ENCODE peak calls at places on chromosomes 5 and 9, in four cellular contexts. One of them, this sample, is unnamed. For H3K27me3, the result is how much of the 10 kb centered on the place peaks cover.

GRCh38 chr5:154771383-154771901 is 16.3 kb downstream of the LARP1 start:
- DNase-seq in ovary: peak
- DNase-seq in HCT116: no peak
- DNase-seq in psoas muscle: no peak
- DNase-seq in this sample: no peak

GRCh38 chr9:131394464-131395026 is 659 bp downstream of the PRRC2B start:
- DNase-seq in ovary: peak
- DNase-seq in HCT116: no peak
- DNase-seq in psoas muscle: peak
- DNase-seq in this sample: peak

GRCh38 chr5:107670927-107671741 is at the start of gene EFNA5:
- DNase-seq in ovary: peak
- DNase-seq in HCT116: peak
- DNase-seq in psoas muscle: peak
- DNase-seq in this sample: peak

GRCh38 chr5:132662925-132663770 is 5.2 kb downstream of the IL13 start:
- DNase-seq in ovary: no peak
- DNase-seq in HCT116: no peak
- DNase-seq in psoas muscle: no peak
- DNase-seq in this sample: no peak

GRCh38 chr5:68252678-68253520 is 37.3 kb downstream of the PIK3R1 start:
- DNase-seq in ovary: peak
- DNase-seq in HCT116: peak
- DNase-seq in psoas muscle: peak
- DNase-seq in this sample: no peak

GRCh38 chr5:388266-389196 is 54.4 kb upstream of the EXOC3 start:
- DNase-seq in ovary: no peak
- DNase-seq in HCT116: no peak
- DNase-seq in psoas muscle: no peak
- DNase-seq in this sample: no peak

GRCh38 chr9:23220171-23220570 is 605.9 kb downstream of the ELAVL2 start:
- DNase-seq in ovary: no peak
- DNase-seq in HCT116: no peak
- DNase-seq in psoas muscle: no peak
- DNase-seq in this sample: no peak

GRCh38 chr5:7795311-7795710 is 55.6 kb downstream of the CFAP90 start:
- DNase-seq in ovary: no peak
- DNase-seq in HCT116: no peak
- DNase-seq in psoas muscle: no peak
- DNase-seq in this sample: no peak

GRCh38 chr5:80275347-80275746 is 19.5 kb upstream of the SERINC5 start:
- DNase-seq in ovary: no peak
- DNase-seq in HCT116: no peak
- DNase-seq in psoas muscle: no peak
- DNase-seq in this sample: no peak

GRCh38 chr5:9470410-9470809 is 75.5 kb downstream of the SEMA5A start:
- DNase-seq in ovary: no peak
- DNase-seq in HCT116: no peak
- DNase-seq in psoas muscle: no peak
- DNase-seq in this sample: no peak

GRCh38 chr9:14007199-14007769 is 306.7 kb downstream of the NFIB start:
- DNase-seq in ovary: no peak
- DNase-seq in HCT116: no peak
- DNase-seq in psoas muscle: no peak
- DNase-seq in this sample: peak

GRCh38 chr5:158614951-158615350 is 484.8 kb downstream of the EBF1 start:
- DNase-seq in ovary: no peak
- DNase-seq in HCT116: no peak
- DNase-seq in psoas muscle: no peak
- DNase-seq in this sample: no peak

GRCh38 chr9:34588671-34589370 is 703 bp downstream of the CNTFR start:
- DNase-seq in ovary: no peak
- DNase-seq in HCT116: no peak
- DNase-seq in psoas muscle: no peak
- DNase-seq in this sample: no peak

GRCh38 chr5:1733369-1733768 is 66.3 kb downstream of the MRPL36 start:
- DNase-seq in ovary: no peak
- DNase-seq in HCT116: no peak
- DNase-seq in psoas muscle: no peak
- DNase-seq in this sample: no peak

GRCh38 chr5:172541119-172541763 is 86.9 kb upstream of the SH3PXD2B start:
- DNase-seq in ovary: no peak
- DNase-seq in HCT116: no peak
- DNase-seq in psoas muscle: no peak
- DNase-seq in this sample: no peak

GRCh38 chr5:102296229-102296817 is at the start of gene SLCO4C1:
- DNase-seq in ovary: peak
- DNase-seq in HCT116: no peak
- DNase-seq in psoas muscle: peak
- DNase-seq in this sample: peak

GRCh38 chr9:33233659-33234335 is 6.2 kb upstream of the SPINK4 start:
- DNase-seq in ovary: no peak
- DNase-seq in HCT116: peak
- DNase-seq in psoas muscle: no peak
- DNase-seq in this sample: peak

GRCh38 chr5:66697796-66698564 is 101.8 kb downstream of the MAST4 start:
- DNase-seq in ovary: no peak
- DNase-seq in HCT116: no peak
- DNase-seq in psoas muscle: no peak
- DNase-seq in this sample: no peak

GRCh38 chr9:127915801-127916664 is 808 bp downstream of the ST6GALNAC4 start:
- DNase-seq in ovary: no peak
- DNase-seq in HCT116: no peak
- DNase-seq in psoas muscle: no peak
- DNase-seq in this sample: peak
- H3K27me3 ChIP-seq in ovary: under half
- H3K27me3 ChIP-seq in HCT116: under half
- H3K27me3 ChIP-seq in psoas muscle: under half
- H3K27me3 ChIP-seq in this sample: under half

DNA sequence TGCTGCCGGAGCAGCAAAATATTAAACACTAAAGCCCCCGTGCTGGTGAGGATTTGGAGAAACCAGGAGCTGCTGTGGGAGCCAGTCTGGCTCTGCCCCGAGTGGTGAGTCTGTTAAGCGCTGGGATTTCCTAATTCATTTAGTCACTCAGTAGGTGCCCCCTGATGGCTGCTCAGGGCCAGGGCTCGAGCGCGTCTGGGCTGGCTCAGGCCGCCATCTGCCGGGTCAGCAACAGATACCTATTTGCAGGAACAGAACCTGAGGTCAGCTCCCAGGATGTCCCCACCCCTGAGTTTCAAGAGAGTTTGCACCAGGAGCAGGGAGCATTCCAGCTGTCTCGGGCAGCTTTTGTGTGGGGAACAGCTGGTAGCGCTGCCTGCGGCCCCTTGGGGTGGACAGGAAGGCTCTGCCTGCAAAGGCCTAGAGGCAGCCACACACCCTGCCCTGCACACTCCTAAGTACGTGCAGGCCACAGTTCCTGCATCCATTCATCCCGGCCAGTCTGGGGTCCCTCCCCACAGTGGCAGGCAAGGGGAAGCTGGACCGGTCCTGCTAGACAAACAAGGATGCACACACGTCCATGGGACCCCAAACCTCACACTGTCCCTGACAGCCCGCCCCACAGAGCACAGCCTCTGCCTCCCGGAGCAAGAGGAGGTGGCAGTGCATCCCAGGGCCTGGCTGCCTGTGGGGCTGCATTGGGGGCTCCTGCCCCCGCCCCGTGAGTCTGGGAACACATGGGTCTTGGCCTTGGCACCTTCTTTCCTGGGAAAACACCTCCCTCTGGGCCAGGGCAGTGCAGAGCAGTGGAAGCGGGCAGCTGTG is 83.7 kb downstream of the ADAMTS2 start:
- DNase-seq in ovary: peak
- DNase-seq in HCT116: no peak
- DNase-seq in psoas muscle: no peak
- DNase-seq in this sample: no peak
- TF ChIP-seq CTCF in ovary: no peak
- TF ChIP-seq CTCF in HCT116: peak
- TF ChIP-seq CTCF in psoas muscle: peak
- TF ChIP-seq CTCF in this sample: no peak

GRCh38 chr5:178982941-178983340 is 12.2 kb downstream of the GRM6 start:
- DNase-seq in ovary: no peak
- DNase-seq in HCT116: no peak
- DNase-seq in psoas muscle: no peak
- DNase-seq in this sample: no peak
- H3K4me3 ChIP-seq in ovary: no peak
- H3K4me3 ChIP-seq in HCT116: no peak
- H3K4me3 ChIP-seq in psoas muscle: no peak
- H3K4me3 ChIP-seq in this sample: no peak

GRCh38 chr9:135173066-135173465 is 85.6 kb downstream of the OLFM1 start:
- DNase-seq in ovary: no peak
- DNase-seq in HCT116: no peak
- DNase-seq in psoas muscle: no peak
- DNase-seq in this sample: peak
- H3K27me3 ChIP-seq in ovary: under half
- H3K27me3 ChIP-seq in HCT116: under half
- H3K27me3 ChIP-seq in psoas muscle: under half
- H3K27me3 ChIP-seq in this sample: under half

GRCh38 chr9:89318123-89319014 is at the start of gene SECISBP2:
- DNase-seq in ovary: peak
- DNase-seq in HCT116: peak
- DNase-seq in psoas muscle: peak
- DNase-seq in this sample: peak
- TF ChIP-seq CTCF in ovary: peak
- TF ChIP-seq CTCF in HCT116: peak
- TF ChIP-seq CTCF in psoas muscle: peak
- TF ChIP-seq CTCF in this sample: no peak

DNA sequence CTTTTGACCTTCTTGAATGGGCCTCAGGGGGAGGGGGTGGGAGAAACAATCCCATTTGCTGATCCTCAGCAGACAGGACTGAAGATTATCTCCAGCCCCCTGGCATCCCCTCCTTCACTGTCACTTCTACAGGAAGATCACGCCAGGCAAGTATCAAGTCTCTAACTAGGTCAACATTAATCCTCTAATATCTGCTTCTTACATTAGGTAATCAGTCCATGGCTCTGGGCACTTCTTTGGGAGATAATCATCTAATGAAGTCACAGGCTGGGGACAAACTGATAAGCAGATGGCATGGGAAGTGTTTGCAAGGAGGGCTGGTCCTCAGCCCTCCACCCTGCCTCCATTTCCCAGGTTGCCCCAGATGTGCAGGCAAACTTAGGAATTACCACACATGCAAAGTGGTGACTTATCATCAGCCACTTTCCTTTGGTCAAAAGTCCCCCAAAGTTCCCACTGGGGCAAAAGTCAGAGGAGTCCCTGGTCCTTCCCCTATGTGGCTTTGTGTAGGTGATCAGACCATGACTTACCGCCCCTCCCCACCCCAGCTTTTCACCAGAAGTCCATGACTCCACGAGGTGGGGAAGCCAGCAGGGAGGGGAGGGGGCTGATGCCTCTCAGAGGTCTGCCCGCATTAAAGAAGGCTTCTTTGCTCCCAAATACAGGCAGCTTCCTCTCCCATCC is 6.0 kb downstream of the TRAF1 start:
- DNase-seq in ovary: no peak
- DNase-seq in HCT116: no peak
- DNase-seq in psoas muscle: no peak
- DNase-seq in this sample: no peak
- H3K4me3 ChIP-seq in ovary: no peak
- H3K4me3 ChIP-seq in HCT116: no peak
- H3K4me3 ChIP-seq in psoas muscle: no peak
- H3K4me3 ChIP-seq in this sample: no peak